ENCODE peak calls at places on chromosomes 3 and 15, in seven cellular contexts. U, Z, G, Y, W, H and E are unnamed samples.

GRCh38 chr15:41557673-41558399 is 1.2 kb upstream of the TYRO3 start:
- DNase-seq in U (peak; percentile 80), Z (peak; percentile 73), G (peak; percentile 85), Y (peak; percentile 67), W (peak; percentile 44), H (peak; percentile 66), E (peak; percentile 92)

GRCh38 chr3:185397676-185398075 is 34.7 kb downstream of the MAP3K13 start:
- DNase-seq in U (no peak), Z (no peak), G (no peak), Y (no peak), W (no peak), H (no peak), E (peak; percentile 37)

GRCh38 chr3:186789554-186790260 is 6.3 kb downstream of the EIF4A2 start:
- DNase-seq in U (peak; percentile 6), Z (no peak), G (no peak), Y (no peak), W (no peak), H (no peak), E (no peak)

GRCh38 chr3:61828158-61828874 is 266.9 kb downstream of the PTPRG start:
- DNase-seq in U (no peak), Z (no peak), G (no peak), Y (no peak), W (no peak), H (no peak), E (no peak)

GRCh38 chr3:174540536-174540935 is 318.6 kb upstream of the NAALADL2 start:
- DNase-seq in U (no peak), Z (no peak), G (no peak), Y (no peak), W (no peak), H (no peak), E (no peak)

GRCh38 chr15:88813960-88814359 is 10.7 kb downstream of the ACAN start:
- DNase-seq in U (no peak), Z (no peak), G (no peak), Y (no peak), W (no peak), H (no peak), E (no peak)

GRCh38 chr15:101342065-101342464 is 47.0 kb upstream of the SNRPA1 start:
- DNase-seq in U (no peak), Z (no peak), G (no peak), Y (no peak), W (no peak), H (no peak), E (no peak)

GRCh38 chr15:99145778-99146177 is 40.9 kb downstream of the SYNM start:
- DNase-seq in U (no peak), Z (no peak), G (no peak), Y (no peak), W (no peak), H (no peak), E (no peak)

GRCh38 chr3:133980550-133980949 is 49.2 kb downstream of the SLCO2A1 start:
- DNase-seq in U (no peak), Z (no peak), G (no peak), Y (no peak), W (no peak), H (no peak), E (no peak)

DNA sequence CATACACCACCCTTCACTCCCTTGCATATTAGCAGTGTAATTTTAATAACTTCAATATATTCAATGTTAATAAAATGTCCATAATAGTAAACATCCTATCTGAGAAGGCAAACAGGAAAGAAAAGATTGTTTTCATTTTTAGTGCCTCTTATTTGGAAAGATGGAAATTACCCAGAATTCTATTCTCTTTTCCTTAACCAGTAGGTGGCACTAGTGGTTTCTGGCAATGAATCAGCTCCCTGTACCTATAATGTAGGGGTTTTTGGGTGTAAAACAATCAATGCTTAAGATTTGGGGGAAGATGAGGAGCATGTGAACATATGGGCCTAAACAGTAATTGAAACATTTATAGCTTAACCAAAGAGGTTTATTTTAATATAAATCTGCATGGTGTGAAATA is 5.7 kb upstream of the SEMA6D start:
- DNase-seq in U (no peak), Z (no peak), G (peak; percentile 37), Y (no peak), W (no peak), H (no peak), E (peak; percentile 25)
- TF ChIP-seq CTCF in U (peak; percentile 24), Z (peak; percentile 14), G (peak; percentile 62), Y (peak; percentile 21), W (no peak), H (peak; percentile 58), E (peak; percentile 90)

GRCh38 chr3:160778480-160778879 is 22.4 kb downstream of the PPM1L start:
- DNase-seq in U (no peak), Z (no peak), G (peak; percentile 2), Y (no peak), W (no peak), H (no peak), E (no peak)
- H3K4me1 ChIP-seq in U (no peaks in the 10 kb centered on the region), Z (no peaks in the 10 kb centered on the region), G (peaks cover 9% of the 10 kb centered on the region), Y (no peaks in the 10 kb centered on the region), W (no peaks in the 10 kb centered on the region), H (peaks cover 39% of the 10 kb centered on the region), E (peaks cover 12% of the 10 kb centered on the region)

GRCh38 chr15:93543093-93543492 is 454.1 kb upstream of the RGMA start:
- DNase-seq in U (no peak), Z (no peak), G (no peak), Y (no peak), W (no peak), H (no peak), E (no peak)
- TF ChIP-seq CTCF in U (no peak), Z (no peak), G (no peak), Y (no peak), W (no peak), H (no peak), E (no peak)

DNA sequence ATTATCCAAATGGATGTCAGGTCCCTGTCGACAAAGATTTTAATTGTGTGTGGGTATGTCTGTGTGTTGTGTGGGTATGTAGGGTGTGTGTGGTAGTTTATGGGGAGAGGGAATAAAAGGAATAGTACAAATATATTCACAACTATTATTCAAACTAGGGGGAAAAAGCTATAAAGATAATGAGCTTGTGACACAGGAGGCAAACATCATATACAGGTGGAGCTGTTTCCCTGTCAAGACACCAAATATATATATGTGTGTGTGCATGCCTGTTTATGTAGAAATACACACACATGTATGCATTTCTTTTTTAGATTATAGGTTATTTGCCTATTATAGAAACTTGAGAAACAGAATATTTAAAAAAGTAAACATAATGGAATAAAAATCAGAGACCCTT is 108.7 kb downstream of the CD47 start:
- DNase-seq in U (no peak), Z (no peak), G (no peak), Y (no peak), W (no peak), H (no peak), E (no peak)
- H3K4me1 ChIP-seq in U (no peaks in the 10 kb centered on the region), Z (peaks cover 16% of the 10 kb centered on the region), G (peaks cover 20% of the 10 kb centered on the region), Y (no peaks in the 10 kb centered on the region), W (no peaks in the 10 kb centered on the region), H (peaks cover 9% of the 10 kb centered on the region), E (peaks cover 27% of the 10 kb centered on the region)

DNA sequence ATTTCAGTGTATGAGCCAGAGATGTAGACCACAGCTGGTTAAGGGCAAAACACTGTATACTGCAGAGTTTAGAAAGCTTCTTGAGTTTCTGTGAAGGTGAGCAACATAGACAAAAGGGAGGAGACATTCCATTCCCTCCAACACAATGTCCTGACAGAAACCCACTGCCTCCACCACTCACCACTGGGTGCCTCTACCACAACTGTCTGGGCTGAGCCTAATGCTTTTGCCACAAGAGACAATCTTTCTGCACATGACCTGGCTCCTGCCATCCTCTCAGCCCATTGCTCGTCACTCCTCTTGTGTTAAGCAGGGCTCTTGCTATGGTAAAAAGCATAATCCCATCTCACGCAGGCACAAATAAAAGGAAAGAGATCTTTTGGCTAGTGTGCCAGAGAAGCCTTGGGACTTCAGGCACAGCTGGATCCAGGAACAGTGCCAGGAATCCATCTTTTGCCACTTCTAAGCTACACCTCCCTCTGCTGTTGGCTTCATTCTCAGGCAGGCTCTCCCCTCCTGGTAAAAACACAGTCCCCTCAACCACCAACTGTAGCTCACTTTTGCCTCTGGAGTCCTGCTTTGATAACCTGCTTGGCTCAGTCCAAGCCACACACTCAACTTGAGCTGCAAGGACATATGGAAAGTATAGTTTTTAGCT is 140.6 kb upstream of the PRR20G start:
- DNase-seq in U (no peak), Z (no peak), G (peak; percentile 5), Y (no peak), W (no peak), H (no peak), E (no peak)
- TF ChIP-seq CTCF in U (no peak), Z (no peak), G (no peak), Y (no peak), W (no peak), H (no peak), E (peak; percentile 18)

GRCh38 chr3:122094693-122095092 is 39.5 kb downstream of the CD86 start:
- DNase-seq in U (no peak), Z (no peak), G (no peak), Y (no peak), W (no peak), H (no peak), E (no peak)

GRCh38 chr3:122092460-122093165 is 37.5 kb downstream of the CD86 start:
- DNase-seq in U (peak; percentile 18), Z (peak; percentile 48), G (peak; percentile 63), Y (no peak), W (peak; percentile 24), H (no peak), E (peak; percentile 36)

GRCh38 chr3:122094125-122094524 is 39.0 kb downstream of the CD86 start:
- DNase-seq in U (no peak), Z (no peak), G (no peak), Y (no peak), W (no peak), H (no peak), E (no peak)

GRCh38 chr3:122088519-122088918 is 33.4 kb downstream of the CD86 start:
- DNase-seq in U (no peak), Z (no peak), G (no peak), Y (no peak), W (no peak), H (no peak), E (no peak)

DNA sequence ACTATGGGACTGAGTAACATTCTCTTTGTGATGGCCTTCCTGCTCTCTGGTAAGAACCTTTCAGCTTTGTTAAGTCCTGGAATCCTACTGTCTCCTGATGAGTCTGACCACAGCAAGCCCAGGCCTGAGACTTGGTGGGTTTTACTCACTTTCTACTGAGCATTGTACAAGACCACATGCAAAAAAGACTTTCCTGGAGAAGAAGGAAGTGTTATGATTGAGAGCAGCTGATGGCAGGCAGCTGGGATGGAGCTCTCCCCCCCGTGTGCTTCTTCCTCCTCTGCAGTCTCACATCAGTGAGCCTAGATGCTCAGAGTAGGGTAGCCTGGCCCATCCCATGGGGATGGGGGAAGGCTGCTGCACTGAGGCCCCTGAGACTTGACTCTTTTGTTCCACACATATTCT is 36.4 kb downstream of the CD86 start:
- DNase-seq in U (no peak), Z (no peak), G (no peak), Y (no peak), W (no peak), H (no peak), E (no peak)
- H3K4me1 ChIP-seq in U (no peaks in the 10 kb centered on the region), Z (no peaks in the 10 kb centered on the region), G (no peaks in the 10 kb centered on the region), Y (no peaks in the 10 kb centered on the region), W (no peaks in the 10 kb centered on the region), H (no peaks in the 10 kb centered on the region), E (no peaks in the 10 kb centered on the region)

DNA sequence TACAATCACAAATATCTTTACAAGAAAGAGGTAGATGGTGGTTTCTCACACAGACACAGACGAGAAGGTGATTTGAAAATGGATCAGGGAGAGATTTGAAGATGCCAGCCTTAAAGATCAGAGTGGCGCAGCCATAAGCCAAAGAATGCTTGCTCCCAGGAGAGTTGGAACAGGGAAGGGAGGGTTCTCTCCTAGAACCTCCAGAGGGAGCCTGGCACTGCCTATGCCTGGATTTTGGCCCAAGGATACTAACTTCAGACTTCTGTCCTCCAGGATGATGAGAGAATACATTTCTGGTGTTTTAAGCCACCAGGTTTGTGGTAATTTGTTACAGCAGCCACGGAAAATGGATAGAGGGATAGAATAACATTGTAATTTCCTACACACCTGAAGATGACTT is 279.1 kb downstream of the FAM43A start:
- DNase-seq in U (no peak), Z (no peak), G (no peak), Y (no peak), W (no peak), H (no peak), E (no peak)
- TF ChIP-seq CTCF in U (no peak), Z (no peak), G (no peak), Y (no peak), W (no peak), H (no peak), E (peak; percentile 26)